ENCODE peak calls at places on chromosomes 16 and 17, in four cellular contexts. E, R, C and Y are unnamed samples.

GRCh38 chr16:72786606-72787005 is 261.3 kb downstream of the ZFHX3 start:
- DNase-seq in E (no peak), C (no peak), R (no peak), Y (no peak)

GRCh38 chr16:22077700-22078313 is 14.5 kb upstream of the VWA3A start:
- DNase-seq in C (peak), R (peak), E (peak), Y (peak)

GRCh38 chr16:30738984-30739951 is 9.0 kb upstream of the PHKG2 start:
- DNase-seq in E (no peak), C (no peak), R (no peak), Y (no peak)

GRCh38 chr17:10646393-10646990 is 10.6 kb downstream of the MYH3 start:
- DNase-seq in R (peak), C (peak), E (peak), Y (peak)

GRCh38 chr17:48335168-48335567 is 94.8 kb downstream of the SKAP1 start:
- DNase-seq in E (no peak), C (no peak), R (no peak), Y (no peak)

GRCh38 chr16:74667215-74667765 is 613 bp upstream of the RFWD3 start:
- DNase-seq in E (no peak), R (peak), C (peak), Y (peak)

GRCh38 chr16:44655-45054 is 8.8 kb downstream of the POLR3K start:
- DNase-seq in R (no peak), E (no peak), C (no peak), Y (no peak)

GRCh38 chr17:600576-601301 is 113.9 kb downstream of the VPS53 start:
- DNase-seq in C (peak), E (no peak), R (no peak), Y (no peak)

GRCh38 chr17:3845361-3845753 is 689 bp downstream of the NCBP3 start:
- DNase-seq in E (peak), R (no peak), C (no peak), Y (no peak)

GRCh38 chr17:77456951-77457548 is 316.3 kb downstream of the SEC14L1 start:
- DNase-seq in E (no peak), C (no peak), R (no peak), Y (no peak)

GRCh38 chr17:43330876-43331639 is 67.7 kb upstream of the ARL4D start:
- DNase-seq in C (peak), E (no peak), R (no peak), Y (no peak)

GRCh38 chr16:61083711-61084110 is 952.5 kb downstream of the CDH8 start:
- DNase-seq in R (no peak), C (no peak), E (no peak), Y (no peak)

GRCh38 chr17:30413109-30413508 is 34.4 kb downstream of the CPD start:
- DNase-seq in R (no peak), C (peak), E (no peak), Y (no peak)

GRCh38 chr17:21445091-21445650 is 69.0 kb downstream of the KCNJ12 start:
- DNase-seq in C (no peak), R (no peak), E (no peak), Y (no peak)

GRCh38 chr17:15038656-15039055 is 226.5 kb downstream of the PMP22 start:
- DNase-seq in R (no peak), E (no peak), C (peak), Y (no peak)

GRCh38 chr17:77501101-77501566 is 360.4 kb downstream of the SEC14L1 start:
- DNase-seq in E (peak), C (no peak), R (peak), Y (peak)

GRCh38 chr17:68383120-68383442 is 74.2 kb downstream of the WIPI1 start:
- DNase-seq in R (no peak), C (no peak), E (no peak), Y (no peak)

GRCh38 chr17:64492481-64493109 is 4.3 kb downstream of the POLG2 start:
- DNase-seq in R (no peak), E (no peak), C (no peak), Y (peak)

GRCh38 chr17:37160940-37161339 is 212.2 kb downstream of the AATF start:
- DNase-seq in C (peak), R (no peak), E (peak), Y (no peak)

GRCh38 chr16:85888405-85889331 is 10.3 kb upstream of the IRF8 start:
- DNase-seq in R (peak), E (peak), C (peak), Y (no peak)

GRCh38 chr16:87178977-87179376 is 138.2 kb downstream of the C16orf95 start:
- DNase-seq in R (no peak), C (peak), E (no peak), Y (no peak)

GRCh38 chr16:54128629-54129230 is 157.9 kb downstream of the IRX3 start:
- DNase-seq in R (no peak), C (no peak), E (no peak), Y (no peak)

GRCh38 chr16:997440-998051 is 16.0 kb downstream of the SOX8 start:
- DNase-seq in E (peak), C (peak), R (no peak), Y (no peak)

GRCh38 chr16:69108069-69108904 is 2.8 kb downstream of the HAS3 start:
- DNase-seq in E (no peak), C (no peak), R (no peak), Y (no peak)

GRCh38 chr17:73480740-73481139 is 163.5 kb downstream of the SDK2 start:
- DNase-seq in R (no peak), E (no peak), C (no peak), Y (no peak)

GRCh38 chr17:82486186-82487084 is 27.9 kb downstream of the NARF start:
- DNase-seq in R (no peak), E (no peak), C (no peak), Y (no peak)
- TF ChIP-seq MAZ in R (no peak), E (no peak), C (no peak), Y (no peak)

GRCh38 chr17:38597375-38597774 is 8.4 kb downstream of the SRCIN1 start:
- DNase-seq in E (no peak), R (no peak), C (no peak), Y (no peak)

GRCh38 chr17:38600416-38600815 is 5.3 kb downstream of the SRCIN1 start:
- DNase-seq in C (no peak), R (no peak), E (no peak), Y (no peak)

GRCh38 chr17:38598995-38599394 is 6.8 kb downstream of the SRCIN1 start:
- DNase-seq in E (no peak), R (no peak), C (no peak), Y (no peak)

GRCh38 chr17:38599398-38599856 is 6.3 kb downstream of the SRCIN1 start:
- DNase-seq in R (no peak), E (no peak), C (no peak), Y (no peak)

DNA sequence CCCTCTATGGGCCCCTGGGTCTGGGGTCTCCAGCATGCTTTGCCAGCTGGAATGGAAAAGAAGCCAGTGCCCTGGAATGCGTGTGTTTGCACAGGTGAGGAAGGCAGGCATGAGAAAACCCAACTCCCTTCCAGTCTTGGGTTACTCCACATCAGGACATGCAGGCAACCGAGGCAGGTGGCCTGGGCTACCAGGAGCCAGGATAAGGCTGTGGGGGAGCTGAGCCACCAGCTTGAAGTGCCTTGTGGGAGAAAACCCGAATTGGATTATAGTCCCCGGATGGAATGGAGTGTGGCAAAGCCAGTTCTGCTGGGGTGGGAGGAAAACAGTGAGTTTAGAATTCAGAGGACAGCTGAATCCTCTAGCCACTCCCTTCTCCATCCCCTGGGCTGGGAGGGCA is 7.2 kb downstream of the SRCIN1 start:
- DNase-seq in R (peak), C (peak), E (peak), Y (peak)
- TF ChIP-seq MAZ in R (no peak), C (no peak), E (no peak), Y (no peak)

DNA sequence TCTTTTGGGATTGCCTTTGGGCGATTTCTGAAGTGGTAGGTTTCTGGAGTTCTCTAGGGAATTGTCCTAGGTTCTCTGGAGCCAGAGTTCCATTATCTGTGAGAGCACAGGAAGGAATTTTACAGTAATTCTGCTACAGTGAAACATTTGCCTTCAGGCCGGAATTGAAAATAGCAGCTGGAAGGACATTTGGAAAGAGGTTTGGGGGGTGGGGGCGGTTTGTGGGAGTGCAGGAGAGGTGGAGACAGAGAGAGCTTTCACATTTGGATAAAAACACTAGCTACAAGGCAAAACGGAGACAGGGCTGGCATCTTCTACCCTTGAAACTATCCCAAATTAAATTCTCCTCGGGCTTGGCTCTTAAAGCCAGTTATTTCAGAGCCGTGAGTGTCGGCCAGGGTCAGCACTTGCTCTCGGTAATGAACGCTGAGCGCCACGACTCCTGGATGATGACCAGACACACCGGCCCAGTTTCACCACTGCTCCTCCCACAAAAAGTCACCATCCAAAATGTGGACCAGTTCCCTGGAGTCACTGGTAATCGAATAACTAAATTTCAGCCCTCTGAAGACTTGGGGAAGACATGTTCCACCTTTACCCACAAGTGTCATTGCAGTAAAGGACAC is 67.7 kb upstream of the TANC2 start:
- DNase-seq in R (no peak), E (no peak), C (no peak), Y (no peak)
- TF ChIP-seq MAZ in R (no peak), E (no peak), C (no peak), Y (no peak)

GRCh38 chr17:44655983-44656700 is at the start of gene MEIOC:
- DNase-seq in E (peak), R (no peak), C (peak), Y (no peak)
- TF ChIP-seq MAZ in E (no peak), R (no peak), C (no peak), Y (no peak)

GRCh38 chr17:13509561-13509960 is 92.2 kb downstream of the HS3ST3A1 start:
- DNase-seq in R (no peak), C (peak), E (no peak), Y (no peak)
- TF ChIP-seq MAZ in R (no peak), C (no peak), E (no peak), Y (no peak)

GRCh38 chr17:50918933-50919296 is 52.8 kb upstream of the TOB1 start:
- DNase-seq in C (peak), E (no peak), R (no peak), Y (no peak)

GRCh38 chr17:50918071-50918932 is 52.1 kb upstream of the TOB1 start:
- DNase-seq in E (no peak), R (no peak), C (no peak), Y (no peak)

GRCh38 chr17:50916026-50916707 is 50.0 kb upstream of the TOB1 start:
- DNase-seq in C (peak), R (no peak), E (no peak), Y (no peak)

GRCh38 chr17:50916708-50917417 is 50.7 kb upstream of the TOB1 start:
- DNase-seq in E (no peak), R (no peak), C (no peak), Y (no peak)

DNA sequence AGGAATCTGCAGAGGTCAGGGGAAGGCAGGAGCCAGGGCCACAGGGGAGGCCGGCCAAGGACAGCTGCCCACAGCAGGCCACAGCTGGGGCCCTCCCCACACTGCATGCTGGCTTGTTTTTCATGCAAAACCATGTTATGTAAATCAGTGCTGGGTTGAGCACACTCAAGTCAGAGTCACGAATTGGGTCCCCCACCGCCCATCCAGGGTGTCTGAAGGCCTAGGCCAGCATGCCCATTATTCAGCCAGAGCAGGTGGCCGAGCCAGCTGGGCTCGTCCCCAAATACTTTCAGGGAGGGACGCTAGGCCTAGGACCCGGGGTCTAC is 51.2 kb upstream of the TOB1 start:
- DNase-seq in E (no peak), R (no peak), C (no peak), Y (no peak)
- TF ChIP-seq MAZ in E (no peak), R (no peak), C (no peak), Y (no peak)

DNA sequence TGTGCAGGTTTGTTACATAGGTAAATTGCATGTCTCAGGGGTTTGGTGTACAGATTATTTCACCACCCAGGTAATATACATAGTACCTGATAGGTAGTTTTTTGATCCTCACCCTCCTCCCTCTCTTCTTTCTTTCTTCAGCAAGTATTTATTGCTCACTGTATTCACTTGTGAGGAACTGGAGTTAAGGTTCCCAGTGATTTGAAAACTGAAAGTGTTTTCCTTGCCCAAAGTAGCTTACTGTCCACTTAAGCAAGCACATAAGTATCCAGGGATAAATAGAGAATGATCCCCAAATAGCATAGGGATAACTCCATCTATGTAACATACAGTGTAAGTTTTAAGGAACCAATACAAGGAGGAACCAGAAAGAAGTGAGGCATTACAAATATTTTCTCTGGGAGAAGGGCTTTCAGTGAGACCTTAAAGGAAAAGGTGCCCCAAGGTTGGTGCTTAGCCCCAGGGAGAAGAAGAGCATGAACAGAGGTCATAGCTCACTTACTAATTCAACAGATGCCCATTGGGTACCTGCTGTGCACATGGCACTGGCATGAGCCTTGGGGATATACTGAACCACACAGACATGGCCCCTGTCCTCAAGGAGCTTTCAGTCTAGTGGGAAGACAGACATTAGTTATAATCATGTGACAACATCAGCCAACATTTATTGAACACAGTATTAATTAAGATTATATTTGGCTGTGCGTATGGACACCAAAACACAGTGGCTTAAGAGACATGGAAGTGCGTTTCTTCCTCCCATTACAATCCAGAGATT is 17.0 kb downstream of the MYL4 start:
- DNase-seq in R (no peak), E (no peak), C (peak), Y (no peak)
- TF ChIP-seq MAZ in R (no peak), E (no peak), C (no peak), Y (no peak)

DNA sequence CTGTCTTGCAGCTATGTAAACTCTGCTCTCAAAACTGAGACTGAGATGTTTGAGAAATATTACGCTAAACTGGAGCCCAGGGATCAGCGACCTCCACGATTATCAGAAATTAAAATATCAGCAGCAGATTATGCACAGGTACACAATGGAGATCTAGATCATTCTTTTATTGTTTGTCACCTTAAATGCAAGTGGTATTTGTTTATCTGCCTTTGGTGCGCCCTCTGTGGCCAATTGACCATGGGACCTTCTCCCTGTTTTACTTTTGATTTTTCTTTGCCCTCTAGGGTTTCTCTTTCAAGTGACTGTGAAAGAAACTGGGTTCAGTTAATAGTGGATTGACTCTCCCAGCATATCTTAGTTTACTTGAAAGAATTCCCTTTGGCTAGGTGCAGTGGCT is 42.1 kb downstream of the PRSS54 start:
- DNase-seq in C (no peak), E (no peak), R (no peak), Y (no peak)
- TF ChIP-seq MAZ in C (no peak), E (no peak), R (no peak), Y (no peak)